ENCODE peak calls at places on chromosomes 3 and 15, in six cellular contexts. T is dorsolateral prefrontal cortex; K is RWPE2; I is CD8-positive, alpha-beta T cell; B is MCF 10A; H is AG10803. A is an unnamed sample.

GRCh38 chr3:51686512-51687215 is 15.6 kb downstream of the TEX264 start:
- DNase-seq in B (peak), K (no peak), T (no peak), H (peak), I (peak), A (no peak)

GRCh38 chr15:96359772-96360498 is 29.4 kb downstream of the NR2F2 start:
- DNase-seq in I (no peak), B (no peak), H (no peak), K (no peak), T (no peak), A (no peak)

GRCh38 chr3:101902041-101902440 is 52.7 kb downstream of the NFKBIZ start:
- DNase-seq in T (no peak), H (peak), K (no peak), B (peak), I (no peak), A (no peak)

GRCh38 chr3:55013145-55013544 is 85.3 kb upstream of the LRTM1 start:
- DNase-seq in K (no peak), H (peak), B (no peak), T (no peak), I (no peak), A (no peak)

GRCh38 chr15:101066501-101067408 is 147.6 kb downstream of the LRRK1 start:
- DNase-seq in T (no peak), I (no peak), B (no peak), H (no peak), K (peak), A (no peak)

GRCh38 chr3:57956119-57956832 is 51.9 kb upstream of the FLNB start:
- DNase-seq in H (peak), T (no peak), K (no peak), I (no peak), B (peak), A (no peak)

GRCh38 chr15:82539690-82540054 is 585 bp downstream of the RPS17 start:
- DNase-seq in B (no peak), T (no peak), H (no peak), K (no peak), I (peak), A (no peak)

GRCh38 chr3:112818289-112818688 is 28.4 kb downstream of the CD200R1L start:
- DNase-seq in B (peak), T (no peak), K (no peak), I (no peak), H (peak), A (no peak)

GRCh38 chr3:82416828-82417227 is 655.4 kb upstream of the GBE1 start:
- DNase-seq in I (no peak), H (no peak), K (no peak), B (no peak), T (no peak), A (no peak)

GRCh38 chr3:117761992-117762944 is 1052.7 kb downstream of the TUSC7 start:
- DNase-seq in T (no peak), H (no peak), B (no peak), K (no peak), I (no peak), A (no peak)

GRCh38 chr3:188206787-188207186 is 52.8 kb downstream of the LPP start:
- DNase-seq in K (no peak), B (no peak), I (no peak), T (no peak), H (no peak), A (no peak)

GRCh38 chr15:76012021-76012551 is at the start of gene NRG4:
- DNase-seq in I (no peak), H (peak), K (no peak), T (no peak), B (peak), A (no peak)

GRCh38 chr3:125151916-125152315 is 60.6 kb downstream of the SLC12A8 start:
- DNase-seq in K (no peak), H (peak), T (no peak), B (no peak), I (no peak), A (no peak)

GRCh38 chr15:48936666-48937065 is 27.1 kb downstream of the SHC4 start:
- DNase-seq in T (no peak), H (peak), K (no peak), I (no peak), B (no peak), A (no peak)

GRCh38 chr3:8884630-8885290 is 78.5 kb downstream of the RAD18 start:
- DNase-seq in T (no peak), K (no peak), I (no peak), B (no peak), H (no peak), A (no peak)

GRCh38 chr3:37993811-37994638 is 3.4 kb downstream of the VILL start:
- DNase-seq in B (no peak), T (peak), K (peak), I (peak), H (peak), A (no peak)

GRCh38 chr15:55897560-55898336 is 95.7 kb downstream of the NEDD4 start:
- DNase-seq in K (peak), H (peak), T (no peak), I (no peak), B (peak), A (peak)

GRCh38 chr3:129606522-129607390 is at the start of gene PLXND1:
- DNase-seq in H (peak), I (peak), B (no peak), T (no peak), K (no peak), A (peak)

GRCh38 chr3:116426036-116426435 is 19.3 kb downstream of the LSAMP start:
- DNase-seq in B (no peak), H (no peak), I (no peak), T (no peak), K (no peak), A (no peak)

GRCh38 chr3:30180305-30181275 is 425.8 kb upstream of the TGFBR2 start:
- DNase-seq in K (no peak), H (peak), T (no peak), I (no peak), B (peak), A (no peak)

GRCh38 chr3:131658771-131659170 is 156.0 kb upstream of the MRPL3 start:
- DNase-seq in B (no peak), H (no peak), K (no peak), I (no peak), T (no peak), A (no peak)

GRCh38 chr15:70632981-70633380 is 130.4 kb downstream of the UACA start:
- DNase-seq in K (no peak), T (no peak), B (no peak), I (no peak), H (no peak), A (no peak)

GRCh38 chr15:35692256-35692867 is 146.4 kb upstream of the DPH6 start:
- DNase-seq in B (no peak), K (no peak), H (no peak), I (no peak), T (no peak), A (no peak)

GRCh38 chr3:73513260-73513659 is 111.5 kb downstream of the PDZRN3 start:
- DNase-seq in K (no peak), T (no peak), I (no peak), H (no peak), B (no peak), A (no peak)

GRCh38 chr15:100767002-100767825 is 112.4 kb upstream of the ALDH1A3 start:
- DNase-seq in H (no peak), T (no peak), I (no peak), K (peak), B (no peak), A (no peak)

GRCh38 chr3:146052046-146052790 is 108.8 kb downstream of the PLOD2 start:
- DNase-seq in I (no peak), T (no peak), K (no peak), B (no peak), H (no peak), A (no peak)

GRCh38 chr3:39631136-39631535 is 163.7 kb downstream of the MOBP start:
- DNase-seq in H (peak), I (no peak), T (no peak), B (no peak), K (no peak), A (no peak)

GRCh38 chr15:66943456-66944095 is 121.8 kb upstream of the SMAD3 start:
- DNase-seq in B (no peak), K (peak), I (no peak), T (no peak), H (no peak), A (no peak)

GRCh38 chr3:134106580-134106979 is 76.9 kb upstream of the SLCO2A1 start:
- DNase-seq in H (no peak), K (no peak), T (no peak), B (no peak), I (no peak), A (no peak)

GRCh38 chr15:66161575-66162118 is 91.9 kb downstream of the MEGF11 start:
- DNase-seq in T (no peak), I (no peak), H (no peak), B (no peak), K (no peak), A (no peak)

GRCh38 chr3:63921741-63922482 is 9.7 kb upstream of the SCAANT1 start:
- DNase-seq in K (no peak), T (no peak), H (no peak), I (no peak), B (no peak), A (no peak)

GRCh38 chr3:148718982-148719862 is 21.5 kb downstream of the AGTR1 start:
- DNase-seq in H (peak), K (no peak), B (peak), T (no peak), I (no peak), A (no peak)

GRCh38 chr15:80404057-80404718 is at the start of gene ARNT2:
- DNase-seq in K (no peak), I (no peak), B (no peak), H (no peak), T (peak), A (peak)

GRCh38 chr15:32833323-32833944 is 115.6 kb downstream of the GREM1 start:
- DNase-seq in H (no peak), T (no peak), K (no peak), B (no peak), I (no peak), A (no peak)

GRCh38 chr3:42194943-42195510 is 71.0 kb downstream of the CCK start:
- DNase-seq in K (no peak), I (no peak), H (no peak), T (no peak), B (no peak), A (no peak)

GRCh38 chr3:195548046-195548445 is 4.9 kb upstream of the PPP1R2 start:
- DNase-seq in I (no peak), B (no peak), K (no peak), T (no peak), H (no peak), A (no peak)

GRCh38 chr3:51985971-51986947 is 2.9 kb downstream of the ACY1 start:
- DNase-seq in T (no peak), B (no peak), I (no peak), K (no peak), H (no peak), A (no peak)

GRCh38 chr15:76177491-76178040 is 117.8 kb downstream of the TMEM266 start:
- DNase-seq in T (no peak), H (peak), I (no peak), K (peak), B (peak), A (no peak)

GRCh38 chr3:97827741-97828471 is 6.1 kb downstream of the CRYBG3 start:
- DNase-seq in B (no peak), H (peak), T (no peak), K (no peak), I (no peak), A (no peak)

GRCh38 chr3:187063286-187064081 is 75.8 kb downstream of the RPL39L start:
- DNase-seq in I (peak), T (no peak), K (no peak), H (no peak), B (peak), A (no peak)

GRCh38 chr3:187062526-187063177 is 76.6 kb downstream of the RPL39L start:
- DNase-seq in H (peak), K (no peak), B (peak), T (no peak), I (no peak), A (no peak)

GRCh38 chr3:187064210-187065115 is 74.8 kb downstream of the RPL39L start:
- DNase-seq in H (peak), B (peak), I (no peak), K (no peak), T (no peak), A (no peak)

GRCh38 chr3:187069857-187070516 is 69.3 kb downstream of the RPL39L start:
- DNase-seq in T (no peak), I (no peak), B (no peak), K (no peak), H (no peak), A (no peak)

DNA sequence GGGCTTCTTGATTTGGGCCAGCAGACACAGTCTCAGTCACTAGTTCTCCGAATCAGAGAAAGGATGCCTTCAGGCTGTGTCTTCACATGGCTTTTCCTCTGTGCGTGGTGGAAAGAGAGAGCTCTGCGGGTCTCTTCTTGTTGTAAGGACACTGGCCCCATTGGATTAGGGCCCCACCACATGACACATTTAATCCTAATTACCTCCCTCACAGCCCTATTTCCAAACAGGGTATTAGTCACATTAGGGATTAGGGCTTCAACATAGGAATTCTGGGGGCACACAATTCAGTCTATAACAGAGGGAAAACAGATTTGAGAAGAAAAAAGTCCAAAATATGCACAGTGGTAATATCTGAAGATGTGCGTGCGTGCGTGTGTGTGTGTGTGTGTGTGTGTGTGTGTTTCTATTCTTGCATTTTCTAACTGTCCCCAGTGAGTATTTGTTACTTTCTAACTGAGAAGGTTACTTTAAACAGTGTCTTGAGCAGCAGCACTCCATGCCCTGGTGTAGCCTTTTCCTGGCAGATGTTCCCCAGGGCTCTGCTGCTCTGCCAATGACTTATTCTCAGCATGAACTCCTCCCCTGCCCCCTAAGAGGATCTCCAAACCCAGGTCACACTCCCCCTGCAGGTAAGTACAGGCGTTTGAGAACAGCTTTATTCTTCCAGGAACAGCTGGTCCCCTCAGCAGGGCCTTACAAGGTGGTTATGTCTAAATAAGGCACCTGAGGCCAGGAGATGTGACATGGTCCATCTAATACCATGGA is 72.9 kb downstream of the RPL39L start:
- DNase-seq in K (no peak), T (no peak), H (no peak), B (peak), I (peak), A (no peak)
- TF ChIP-seq CTCF in K (peak), T (no peak), H (no peak), B (peak), I (peak), A (peak)

GRCh38 chr3:182686033-182686886 is 107.0 kb upstream of the ATP11B start:
- DNase-seq in H (no peak), K (no peak), T (no peak), B (no peak), I (no peak), A (no peak)

GRCh38 chr3:182683335-182684257 is 109.7 kb upstream of the ATP11B start:
- DNase-seq in B (peak), K (no peak), H (peak), T (no peak), I (peak), A (peak)

DNA sequence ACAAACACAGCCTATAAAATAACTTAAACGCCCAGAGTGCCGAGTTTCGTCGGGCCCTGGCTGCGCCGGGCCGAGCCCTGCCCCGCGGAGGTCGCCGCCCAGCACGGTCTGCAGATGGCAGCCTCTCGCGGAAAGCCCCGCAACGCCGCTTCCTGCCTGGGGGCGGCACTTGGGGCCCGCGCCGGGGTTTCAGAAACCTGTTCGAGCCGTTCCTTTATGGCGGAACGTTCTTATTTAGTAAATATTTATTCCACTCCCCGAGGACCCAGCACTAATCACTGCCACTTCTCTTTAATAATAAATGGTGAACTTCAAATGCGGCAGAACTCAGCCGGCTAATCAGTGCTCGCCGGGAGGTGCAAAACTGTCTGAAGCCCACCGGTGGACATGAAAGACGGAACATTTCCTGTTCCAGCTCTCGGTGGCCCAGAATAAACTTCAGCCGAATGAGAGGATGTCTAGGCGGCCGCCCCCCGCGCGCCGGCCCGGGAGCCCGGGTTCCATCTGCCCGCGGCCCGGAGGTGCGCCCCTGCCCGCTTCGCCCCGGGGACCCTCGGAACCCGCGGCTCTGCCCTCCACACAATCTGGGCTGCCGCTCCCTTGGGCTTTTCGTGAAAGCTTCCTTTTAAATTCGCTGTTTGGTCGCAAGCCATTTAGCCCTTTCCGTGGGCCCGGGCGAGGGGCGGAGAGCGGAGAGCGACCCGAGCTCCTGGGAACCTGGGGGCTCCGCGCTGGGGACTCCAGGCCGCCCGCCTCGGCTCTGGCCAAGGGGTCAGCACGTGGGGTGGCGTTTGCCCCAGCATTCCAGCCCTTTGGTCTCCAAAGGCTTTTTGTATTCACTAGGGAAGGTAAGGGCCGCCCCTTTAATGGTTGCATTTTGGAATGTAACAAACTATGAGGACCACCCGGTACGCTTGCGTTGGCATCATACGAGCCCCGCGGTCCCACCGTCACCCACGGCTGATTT is 110.8 kb upstream of the ATP11B start:
- DNase-seq in T (no peak), K (peak), H (peak), I (peak), B (no peak), A (no peak)
- TF ChIP-seq CTCF in T (peak), K (peak), H (peak), I (no peak), B (no peak), A (peak)

DNA sequence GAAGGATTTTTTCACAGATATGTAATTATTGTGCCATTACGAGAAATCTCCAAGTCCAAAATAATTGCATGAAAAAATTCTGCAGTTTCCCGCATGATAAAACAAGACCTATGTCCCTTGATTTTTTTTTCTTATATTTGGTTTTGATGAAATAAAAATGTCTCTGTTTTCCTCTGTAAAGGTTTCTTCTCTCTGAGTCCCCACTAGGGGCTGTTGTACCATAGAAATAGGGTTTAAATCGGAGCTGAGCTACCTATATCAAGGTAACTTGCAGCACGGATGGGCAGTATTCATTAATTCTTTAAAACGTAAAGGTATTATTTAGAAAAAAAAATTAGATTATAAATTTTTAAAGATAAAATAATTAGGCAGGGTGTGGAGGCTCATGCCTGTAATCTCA is 66.6 kb upstream of the IGF1R start:
- DNase-seq in B (no peak), I (no peak), T (no peak), K (no peak), H (no peak), A (no peak)
- TF ChIP-seq CTCF in B (peak), I (peak), T (no peak), K (peak), H (no peak), A (no peak)

GRCh38 chr3:72174043-72174442 is 389.1 kb upstream of the PROK2 start:
- DNase-seq in T (no peak), B (no peak), H (peak), I (no peak), K (no peak), A (no peak)
- TF ChIP-seq CTCF in T (no peak), B (no peak), H (no peak), I (no peak), K (no peak), A (no peak)

GRCh38 chr3:40780341-40780800 is 255.6 kb downstream of the ZNF621 start:
- DNase-seq in I (no peak), K (no peak), B (no peak), T (peak), H (peak), A (no peak)
- TF ChIP-seq CTCF in I (no peak), K (no peak), B (no peak), T (no peak), H (peak), A (no peak)

GRCh38 chr3:186922790-186923189 is 7.5 kb upstream of the ST6GAL1 start:
- DNase-seq in B (peak), K (no peak), T (no peak), I (no peak), H (no peak), A (no peak)
- TF ChIP-seq CTCF in B (no peak), K (no peak), T (no peak), I (no peak), H (no peak), A (no peak)

GRCh38 chr3:65339160-65339559 is 651.4 kb upstream of the ADAMTS9 start:
- DNase-seq in I (no peak), H (no peak), T (no peak), K (no peak), B (no peak), A (no peak)
- TF ChIP-seq CTCF in I (no peak), H (no peak), T (no peak), K (no peak), B (no peak), A (no peak)

DNA sequence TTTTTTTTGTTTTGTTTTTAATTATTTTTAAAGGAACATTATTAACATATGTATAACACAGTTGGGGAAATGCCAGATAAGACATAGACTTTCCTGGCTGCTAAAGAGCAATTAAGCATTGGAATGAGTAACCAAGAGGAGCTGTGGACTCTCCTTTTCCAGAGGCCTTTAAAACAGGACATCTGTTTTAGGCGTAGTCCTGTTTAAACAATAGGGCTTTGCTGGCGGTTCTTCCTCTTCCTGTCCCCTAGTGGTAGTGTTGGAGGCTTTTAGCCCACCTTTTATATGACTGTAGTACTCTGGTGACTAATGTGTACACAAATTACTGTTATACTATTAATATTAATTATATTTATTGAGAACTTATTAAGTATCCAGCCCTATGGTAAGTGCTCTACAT is 81.9 kb downstream of the PPARG start:
- DNase-seq in H (peak), I (no peak), T (no peak), B (no peak), K (no peak), A (no peak)
- TF ChIP-seq CTCF in H (peak), I (no peak), T (no peak), B (no peak), K (no peak), A (no peak)

GRCh38 chr15:41877631-41878354 is 16.1 kb downstream of the SPTBN5 start:
- DNase-seq in H (no peak), K (no peak), T (no peak), I (no peak), B (no peak), A (no peak)
- TF ChIP-seq CTCF in H (no peak), K (no peak), T (no peak), I (no peak), B (no peak), A (no peak)